ENCODE peak calls at places on chromosomes 16 and 17, in nine cellular contexts. K is neural progenitor cell, S is HFF-Myc, J is A673, O is foreskin fibroblast, F is AG04449, M is breast epithelium, A is lower lobe of right lung, E is fibroblast of pulmonary artery. U is an unnamed sample.

GRCh38 chr17:16486373-16487250 is 5.4 kb downstream of the LRRC75A start:
- DNase-seq in S (peak; percentile 27), A (peak; percentile 89), F (no peak), J (peak; percentile 84), E (peak; percentile 62), O (peak; percentile 70), M (peak; percentile 97), K (peak; percentile 56), U (peak; percentile 37)

GRCh38 chr16:77443834-77444460 is 9.1 kb upstream of the ADAMTS18 start:
- DNase-seq in A (no peak), O (no peak), S (no peak), F (no peak), J (no peak), K (no peak), E (no peak), M (no peak), U (no peak)

GRCh38 chr17:31092475-31093064 is 2.2 kb upstream of the NF1 start:
- DNase-seq in O (peak; percentile 19), J (no peak), E (no peak), M (no peak), A (no peak), S (no peak), K (no peak), F (no peak), U (no peak)

GRCh38 chr17:19534562-19535149 is 1.0 kb downstream of the SLC47A1 start:
- DNase-seq in E (peak; percentile 16), J (no peak), M (no peak), K (no peak), A (no peak), O (no peak), S (no peak), F (no peak), U (peak; percentile 21)

GRCh38 chr17:35774499-35774898 is 13.8 kb downstream of the C17orf50 start:
- DNase-seq in A (peak; percentile 63), M (no peak), E (peak; percentile 44), K (no peak), F (no peak), J (no peak), O (peak; percentile 71), S (no peak), U (no peak)

GRCh38 chr16:81601601-81602251 is 157.1 kb downstream of the CMIP start:
- DNase-seq in K (no peak), A (no peak), J (no peak), O (peak; percentile 58), S (no peak), E (peak; percentile 25), M (no peak), F (no peak), U (no peak)

GRCh38 chr16:63581560-63581959 is 1540.3 kb downstream of the CDH11 start:
- DNase-seq in J (peak; percentile 7), E (peak; percentile 62), F (no peak), S (no peak), O (no peak), A (no peak), K (no peak), M (no peak), U (no peak)

GRCh38 chr16:66045626-66046025 is 320.9 kb upstream of the CDH5 start:
- DNase-seq in A (no peak), O (peak; percentile 32), K (no peak), M (no peak), J (no peak), F (no peak), S (no peak), E (peak; percentile 17), U (no peak)

GRCh38 chr17:29124135-29124930 is 55.9 kb downstream of the MYO18A start:
- DNase-seq in S (no peak), F (no peak), E (peak; percentile 86), A (no peak), K (peak; percentile 72), M (no peak), O (peak; percentile 89), J (peak; percentile 87), U (no peak)

GRCh38 chr17:37067555-37068111 is 118.9 kb downstream of the AATF start:
- DNase-seq in E (peak; percentile 78), S (peak; percentile 42), O (peak; percentile 90), M (peak; percentile 68), A (no peak), F (peak; percentile 23), K (no peak), J (no peak), U (peak; percentile 50)

GRCh38 chr17:78538033-78538776 is 39.0 kb downstream of the DNAH17 start:
- DNase-seq in E (peak; percentile 28), M (no peak), A (no peak), O (no peak), S (no peak), J (no peak), K (peak; percentile 62), F (no peak), U (no peak)

GRCh38 chr16:85715169-85716015 is 26.6 kb upstream of the GINS2 start:
- DNase-seq in K (peak; percentile 63), S (no peak), F (no peak), M (no peak), A (no peak), O (peak; percentile 11), J (no peak), E (peak; percentile 40), U (no peak)

GRCh38 chr16:17768257-17768656 is 297.5 kb upstream of the XYLT1 start:
- DNase-seq in E (peak; percentile 14), A (no peak), S (no peak), K (no peak), O (peak; percentile 83), J (no peak), F (peak; percentile 69), M (no peak), U (no peak)

GRCh38 chr16:17766012-17766411 is 295.3 kb upstream of the XYLT1 start:
- DNase-seq in O (no peak), A (no peak), S (no peak), K (no peak), E (no peak), M (no peak), F (no peak), J (no peak), U (no peak)

GRCh38 chr16:17775061-17775460 is 304.3 kb upstream of the XYLT1 start:
- DNase-seq in A (no peak), M (no peak), K (no peak), J (no peak), O (peak; percentile 12), S (no peak), E (peak; percentile 1), F (no peak), U (no peak)

GRCh38 chr16:17773698-17774101 is 302.9 kb upstream of the XYLT1 start:
- DNase-seq in F (no peak), S (no peak), A (no peak), E (peak; percentile 1), K (peak; percentile 11), O (peak; percentile 57), M (no peak), J (peak; percentile 13), U (no peak)

DNA sequence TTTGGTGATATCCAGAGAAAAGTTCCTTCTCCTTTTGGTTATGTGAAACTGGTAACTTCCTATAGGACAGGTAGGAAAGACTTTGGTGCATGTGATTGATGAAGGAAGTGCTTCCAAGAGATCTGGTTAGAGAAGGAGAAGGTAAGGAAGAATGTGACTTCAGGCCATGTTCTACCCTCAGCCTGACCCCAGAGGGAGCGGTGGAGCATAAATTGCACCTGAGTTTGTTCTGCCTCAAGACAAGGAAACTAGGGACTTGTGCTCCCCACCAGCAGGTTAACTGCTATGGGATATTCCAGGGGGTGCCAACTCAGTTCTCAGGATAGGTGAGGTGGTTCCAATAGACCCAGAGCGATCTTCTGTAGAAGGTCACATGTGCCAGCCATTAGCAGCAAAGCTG is 299.3 kb upstream of the XYLT1 start:
- DNase-seq in S (no peak), F (no peak), A (no peak), J (no peak), O (no peak), M (no peak), K (no peak), E (no peak), U (no peak)
- TF ChIP-seq CTCF in S (no peak), F (no peak), A (no peak), J (no peak), O (no peak), M (no peak), K (no peak), E (no peak), U (no peak)

GRCh38 chr17:7240375-7240774 is 1.1 kb upstream of the PHF23 start:
- DNase-seq in J (no peak), S (no peak), F (no peak), M (no peak), K (no peak), A (no peak), E (no peak), O (no peak), U (no peak)
- H3K4me3 ChIP-seq in J (peak overlapping the region; percentile 96), S (peak overlapping the region; percentile 59), F (peak overlapping the region; percentile 96), M (peak overlapping the region; percentile 89), K (peak overlapping the region; percentile 82), A (peak overlapping the region; percentile 95), E (peak overlapping the region; percentile 81), O (peak overlapping the region; percentile 90), U (no peak overlapping the region)

DNA sequence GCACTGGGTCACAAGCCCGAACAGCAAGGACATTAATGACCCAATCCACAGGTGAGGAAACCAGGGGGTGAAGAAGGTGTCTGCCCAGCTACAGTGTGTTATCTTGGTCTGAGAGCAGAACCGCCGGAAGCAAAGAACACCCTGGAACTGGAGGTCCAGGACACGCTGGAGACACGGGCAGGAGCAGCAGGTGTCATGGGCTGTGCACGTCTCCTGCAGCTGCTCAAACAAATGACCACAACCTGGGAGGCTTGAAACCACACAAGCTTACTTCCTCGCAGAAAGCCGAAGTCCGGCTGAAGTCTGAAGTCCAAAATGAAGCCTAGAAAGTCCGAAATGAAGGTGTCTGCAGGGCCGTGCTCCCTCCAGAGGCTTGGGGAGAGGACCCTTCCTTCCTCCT is 351.4 kb downstream of the C16orf95 start:
- DNase-seq in S (no peak), F (no peak), K (no peak), A (no peak), O (no peak), J (no peak), E (no peak), M (no peak), U (no peak)
- TF ChIP-seq CTCF in S (no peak), F (no peak), K (no peak), A (no peak), O (no peak), J (no peak), E (no peak), M (no peak), U (no peak)

GRCh38 chr16:50742521-50743150 is 750 bp downstream of the CYLD start:
- DNase-seq in F (no peak), E (peak; percentile 20), K (peak; percentile 60), S (no peak), O (peak; percentile 78), J (peak; percentile 11), M (no peak), A (peak; percentile 62), U (no peak)

GRCh38 chr16:50743575-50744225 is 1.8 kb downstream of the CYLD start:
- DNase-seq in F (no peak), S (no peak), K (no peak), M (no peak), A (no peak), O (peak; percentile 18), J (no peak), E (no peak), U (no peak)

GRCh38 chr16:50744911-50745310 is 3.0 kb downstream of the CYLD start:
- DNase-seq in A (no peak), J (no peak), F (no peak), M (no peak), S (no peak), E (no peak), K (no peak), O (peak; percentile 36), U (no peak)

GRCh38 chr16:50747206-50747956 is 5.5 kb downstream of the CYLD start:
- DNase-seq in O (peak; percentile 26), A (no peak), E (peak; percentile 18), S (no peak), F (no peak), J (peak; percentile 12), K (no peak), M (no peak), U (no peak)

GRCh38 chr16:50745940-50746339 is 4.1 kb downstream of the CYLD start:
- DNase-seq in J (no peak), F (no peak), K (no peak), O (no peak), E (no peak), S (no peak), A (no peak), M (no peak), U (no peak)
- H3K4me3 ChIP-seq in J (no peak overlapping the region), F (no peak overlapping the region), K (no peak overlapping the region), O (no peak overlapping the region), E (no peak overlapping the region), S (no peak overlapping the region), A (no peak overlapping the region), M (no peak overlapping the region), U (no peak overlapping the region)

U was measured in kidney epithelial cell.